ENCODE peak calls at places on chromosomes 3 and 15, in six cellular contexts. Q is H9, N is trophoblast cell, F is mesenchymal stem cell, Y is IMR-90, M is mesendoderm. U is an unnamed sample.

GRCh38 chr15:98547741-98548166 is 100.6 kb upstream of the IGF1R start:
- DNase-seq in N (no peak), Y (no peak), F (peak), M (peak), Q (peak), U (no peak)

GRCh38 chr3:16048435-16049318 is 125.8 kb upstream of the GALNT15 start:
- DNase-seq in F (peak), N (peak), Y (peak), M (peak), Q (peak), U (peak)

GRCh38 chr15:43483306-43484128 is 9.4 kb downstream of the TP53BP1 start:
- DNase-seq in F (peak), Y (no peak), M (peak), Q (no peak), N (no peak), U (no peak)

GRCh38 chr3:192850501-192850981 is 67.1 kb downstream of the MB21D2 start:
- DNase-seq in Y (peak), F (peak), M (no peak), N (peak), Q (no peak), U (no peak)

GRCh38 chr15:29795610-29796009 is 26.7 kb downstream of the TJP1 start:
- DNase-seq in Q (no peak), Y (no peak), N (no peak), F (peak), M (no peak), U (no peak)

GRCh38 chr3:13647314-13648059 is 98.6 kb downstream of the FBLN2 start:
- DNase-seq in M (no peak), N (peak), F (peak), Q (no peak), Y (peak), U (no peak)

GRCh38 chr15:43958894-43959330 is 132.1 kb downstream of the WDR76 start:
- DNase-seq in M (peak), N (no peak), F (peak), Y (peak), Q (no peak), U (no peak)

GRCh38 chr3:59341441-59341840 is 291.6 kb upstream of the CFAP20DC start:
- DNase-seq in N (no peak), F (no peak), Q (no peak), M (no peak), Y (no peak), U (no peak)

GRCh38 chr3:28915711-28916481 is 365.0 kb upstream of the RBMS3 start:
- DNase-seq in M (peak), N (peak), F (peak), Q (peak), Y (peak), U (peak)

GRCh38 chr15:50933353-50933752 is 24.9 kb downstream of the AP4E1 start:
- DNase-seq in Y (no peak), N (no peak), M (no peak), F (no peak), Q (no peak), U (no peak)

GRCh38 chr3:184275302-184275701 is 520 bp upstream of the ECE2 start:
- DNase-seq in Q (no peak), N (no peak), Y (no peak), M (no peak), F (no peak), U (no peak)

GRCh38 chr3:149581681-149582349 is 76.0 kb downstream of the WWTR1 start:
- DNase-seq in Q (no peak), N (no peak), M (peak), Y (peak), F (peak), U (no peak)

DNA sequence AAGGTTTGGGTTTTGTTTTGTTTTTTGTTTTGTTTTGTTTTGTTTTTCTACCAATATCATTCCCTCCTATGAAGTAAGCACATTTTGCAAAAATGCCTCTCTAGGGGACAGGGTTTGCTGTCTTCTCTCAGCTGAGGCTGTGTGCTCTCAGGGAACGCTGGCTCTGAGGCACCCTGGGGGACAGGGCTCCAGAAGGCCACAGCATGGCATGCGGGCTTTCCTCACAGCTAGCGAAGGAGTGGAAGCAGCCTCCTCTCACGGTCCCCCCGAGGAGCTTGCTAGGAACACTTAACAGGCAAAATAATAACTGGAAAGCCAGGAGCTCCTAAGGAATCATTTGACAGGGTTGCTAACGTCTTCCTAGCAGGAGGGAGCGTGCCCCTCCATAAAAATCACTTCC is 227.7 kb upstream of the ST8SIA2 start:
- DNase-seq in F (no peak), N (no peak), M (peak), Y (no peak), Q (no peak), U (no peak)
- H2AK5ac ChIP-seq in F (no peak), N (no peak), M (no peak), Y (no peak), Q (no peak), U (no peak)

GRCh38 chr3:196942226-196942914 is at the start of gene NCBP2:
- DNase-seq in N (peak), Y (peak), M (peak), Q (peak), F (peak), U (peak)
- H3K18ac ChIP-seq in N (peak), Y (peak), M (peak), Q (peak), F (peak), U (peak)

DNA sequence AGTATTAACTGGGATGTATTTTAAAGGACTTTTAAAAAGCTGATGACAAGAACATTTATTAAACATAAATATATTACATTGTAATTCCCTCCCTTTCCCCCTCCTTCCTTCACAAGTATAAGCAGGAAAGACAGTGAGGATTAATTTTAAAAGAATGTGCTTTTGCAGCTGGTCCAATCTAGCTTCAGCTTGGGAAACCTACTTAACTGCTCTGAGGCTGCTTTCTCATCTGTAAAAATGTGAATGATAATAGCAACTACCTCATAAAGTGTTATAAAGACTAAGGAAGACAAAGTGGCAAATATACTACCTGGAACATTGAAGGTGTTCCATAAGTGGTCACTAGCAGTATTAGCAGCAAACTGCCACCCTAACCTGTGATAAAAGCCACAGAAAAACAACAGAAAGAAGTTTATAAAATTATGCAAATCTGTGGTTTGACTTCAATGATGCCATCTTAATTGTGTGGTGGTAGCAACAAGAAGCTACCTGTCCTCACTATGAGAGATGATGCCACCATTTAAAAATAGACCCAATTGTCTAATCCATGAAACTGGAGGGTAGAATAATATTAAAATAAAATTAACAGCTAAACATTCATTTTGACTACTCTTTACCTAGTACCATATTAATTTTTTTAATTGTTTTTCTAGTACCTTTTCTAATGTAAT is 20.0 kb downstream of the DHX36 start:
- DNase-seq in N (no peak), Y (peak), F (no peak), Q (no peak), M (no peak), U (no peak)
- H3K9ac ChIP-seq in N (no peak), Y (no peak), F (peak), Q (no peak), M (no peak), U (no peak)

GRCh38 chr15:40955141-40955903 is 2.1 kb downstream of the CHAC1 start:
- DNase-seq in F (no peak), M (no peak), Q (no peak), Y (no peak), N (no peak), U (no peak)

GRCh38 chr15:40951764-40952163 is 1.5 kb upstream of the CHAC1 start:
- DNase-seq in M (no peak), F (no peak), N (no peak), Q (no peak), Y (no peak), U (no peak)

GRCh38 chr15:40953713-40954074 is 423 bp downstream of the CHAC1 start:
- DNase-seq in Q (no peak), M (no peak), N (no peak), F (peak), Y (no peak), U (no peak)

GRCh38 chr15:40952301-40952900 is 870 bp upstream of the CHAC1 start:
- DNase-seq in Y (no peak), N (no peak), M (no peak), Q (peak), F (no peak), U (no peak)

GRCh38 chr15:40952901-40953712 is at the start of gene CHAC1:
- DNase-seq in F (peak), Y (peak), Q (peak), M (peak), N (peak), U (peak)
- H2AK5ac ChIP-seq in F (no peak), Y (peak), Q (no peak), M (no peak), N (no peak), U (peak)

U was measured in neuronal stem cell.